ENCODE peak calls at places on chromosomes 11 and 22, in five cellular contexts. Z is heart right ventricle, J is mucosa of descending colon, A is lung, P is right atrium auricular region. M is an unnamed sample.

GRCh38 chr22:35352214-35353111 is 28.4 kb upstream of the HMOX1 start:
- DNase-seq in Z (peak; percentile 62), J (peak; percentile 59), A (peak; percentile 62), P (peak; percentile 79), M (no peak)

GRCh38 chr11:44271286-44271685 is 38.7 kb downstream of the ALX4 start:
- DNase-seq in Z (no peak), J (no peak), A (no peak), P (no peak), M (no peak)

GRCh38 chr11:134349109-134349801 is 17.5 kb downstream of the GLB1L2 start:
- DNase-seq in Z (no peak), J (no peak), A (no peak), P (no peak), M (no peak)

GRCh38 chr11:78330361-78330760 is 87.3 kb downstream of the GAB2 start:
- DNase-seq in Z (no peak), J (no peak), A (no peak), P (no peak), M (no peak)

GRCh38 chr11:112784323-112785073 is 176.7 kb upstream of the NCAM1 start:
- DNase-seq in Z (peak; percentile 68), J (peak; percentile 18), A (no peak), P (peak; percentile 74), M (no peak)

GRCh38 chr11:16170448-16170847 is 185.9 kb downstream of the SOX6 start:
- DNase-seq in Z (no peak), J (no peak), A (no peak), P (no peak), M (no peak)

GRCh38 chr11:120326845-120327281 is 1.8 kb downstream of the TLCD5 start:
- DNase-seq in Z (no peak), J (no peak), A (no peak), P (no peak), M (no peak)

GRCh38 chr11:87035976-87036583 is 1.7 kb upstream of the TMEM135 start:
- DNase-seq in Z (no peak), J (no peak), A (no peak), P (no peak), M (no peak)

GRCh38 chr11:112367453-112367852 is 106.8 kb upstream of the PLET1 start:
- DNase-seq in Z (no peak), J (no peak), A (no peak), P (no peak), M (peak; percentile 32)

GRCh38 chr11:19474954-19475811 is 234.4 kb upstream of the E2F8 start:
- DNase-seq in Z (no peak), J (no peak), A (no peak), P (no peak), M (no peak)

GRCh38 chr11:1382831-1383607 is 6.7 kb upstream of the BRSK2 start:
- DNase-seq in Z (peak; percentile 80), J (peak; percentile 76), A (peak; percentile 73), P (peak; percentile 92), M (no peak)

GRCh38 chr11:100830295-100830694 is 143.2 kb downstream of the ARHGAP42 start:
- DNase-seq in Z (no peak), J (no peak), A (no peak), P (no peak), M (no peak)

GRCh38 chr11:6817668-6818067 is 18.2 kb upstream of the OR6A2 start:
- DNase-seq in Z (no peak), J (no peak), A (no peak), P (no peak), M (no peak)

GRCh38 chr11:102390667-102391449 is 43.8 kb downstream of the BIRC2 start:
- DNase-seq in Z (peak; percentile 57), J (peak; percentile 76), A (peak; percentile 62), P (no peak), M (no peak)

GRCh38 chr11:66749091-66749490 is 20.1 kb upstream of the SPTBN2 start:
- DNase-seq in Z (no peak), J (no peak), A (peak; percentile 65), P (no peak), M (no peak)

GRCh38 chr11:126564588-126564987 is 209.1 kb downstream of the ST3GAL4 start:
- DNase-seq in Z (no peak), J (no peak), A (no peak), P (no peak), M (no peak)

GRCh38 chr22:50274311-50274710 is 4.1 kb upstream of the MAPK11 start:
- DNase-seq in Z (peak; percentile 57), J (peak; percentile 72), A (no peak), P (peak; percentile 68), M (no peak)

GRCh38 chr22:45397806-45398205 is 15.6 kb downstream of the SMC1B start:
- DNase-seq in Z (no peak), J (no peak), A (no peak), P (no peak), M (no peak)
- TF ChIP-seq CTCF in Z (no peak), J (no peak), A (no peak), P (no peak), M (no peak)

DNA sequence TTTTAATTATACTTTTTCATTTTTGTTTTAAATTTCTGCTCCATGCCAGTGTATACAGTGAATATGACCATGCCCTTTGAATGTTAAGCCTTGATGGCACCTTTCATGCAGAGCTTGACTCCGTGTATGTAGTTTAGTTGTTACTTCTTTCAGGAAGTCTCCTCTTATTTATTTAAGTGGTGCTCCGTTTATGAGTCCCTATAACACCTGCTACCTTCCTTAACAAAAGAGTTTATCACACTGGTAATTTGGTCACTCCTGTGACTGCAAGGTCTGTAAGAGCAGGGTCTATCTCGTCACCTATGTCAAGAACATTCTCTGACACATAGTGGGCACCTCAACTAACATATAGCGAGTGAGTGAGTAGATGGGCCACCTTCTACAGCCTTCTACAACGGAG is 152.5 kb downstream of the CCDC34 start:
- DNase-seq in Z (no peak), J (no peak), A (no peak), P (no peak), M (no peak)
- H3K4me3 ChIP-seq in Z (no peak overlapping the region), J (no peak overlapping the region), A (no peak overlapping the region), P (no peak overlapping the region), M (no peak overlapping the region)

GRCh38 chr22:46679711-46680269 is 58.3 kb downstream of the CERK start:
- DNase-seq in Z (no peak), J (no peak), A (no peak), P (no peak), M (no peak)

GRCh38 chr22:46682011-46682731 is 55.9 kb downstream of the CERK start:
- DNase-seq in Z (no peak), J (no peak), A (no peak), P (no peak), M (no peak)

GRCh38 chr22:46678785-46679700 is 58.9 kb downstream of the GRAMD4 start:
- DNase-seq in Z (no peak), J (no peak), A (no peak), P (no peak), M (no peak)

GRCh38 chr22:46678003-46678657 is 57.9 kb downstream of the GRAMD4 start:
- DNase-seq in Z (no peak), J (no peak), A (no peak), P (no peak), M (no peak)

GRCh38 chr22:46681010-46681409 is 57.0 kb downstream of the CERK start:
- DNase-seq in Z (no peak), J (no peak), A (no peak), P (no peak), M (no peak)
- TF ChIP-seq CTCF in Z (no peak), J (peak; percentile 20), A (no peak), P (peak; percentile 46), M (no peak)

DNA sequence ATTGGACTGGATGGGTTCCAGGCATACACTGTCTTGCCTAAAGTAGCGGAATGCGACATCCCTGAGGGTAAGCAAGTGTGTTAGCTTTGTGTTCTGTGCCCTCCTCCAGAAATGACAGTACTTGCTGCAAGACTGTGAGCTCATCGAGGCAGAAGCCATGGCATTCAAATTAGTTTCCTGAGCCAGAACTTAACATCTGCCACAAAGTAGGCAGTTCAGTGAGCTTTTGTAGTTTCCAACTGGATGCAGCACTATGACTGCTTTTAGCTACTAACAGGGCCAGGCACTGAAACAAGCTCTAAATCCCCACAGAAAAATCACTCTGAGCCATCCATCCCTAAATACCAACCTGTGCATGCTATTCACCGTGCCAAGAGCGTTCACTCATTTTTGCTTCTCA is 1.2 kb upstream of the FAR1 start:
- DNase-seq in Z (no peak), J (no peak), A (no peak), P (no peak), M (no peak)
- H3K4me3 ChIP-seq in Z (peak overlapping the region; percentile 98), J (no peak overlapping the region), A (no peak overlapping the region), P (peak overlapping the region; percentile 98), M (no peak overlapping the region)

GRCh38 chr11:20874358-20874757 is 205.0 kb downstream of the NELL1 start:
- DNase-seq in Z (no peak), J (no peak), A (no peak), P (no peak), M (no peak)
- TF ChIP-seq CTCF in Z (no peak), J (no peak), A (no peak), P (no peak), M (no peak)

DNA sequence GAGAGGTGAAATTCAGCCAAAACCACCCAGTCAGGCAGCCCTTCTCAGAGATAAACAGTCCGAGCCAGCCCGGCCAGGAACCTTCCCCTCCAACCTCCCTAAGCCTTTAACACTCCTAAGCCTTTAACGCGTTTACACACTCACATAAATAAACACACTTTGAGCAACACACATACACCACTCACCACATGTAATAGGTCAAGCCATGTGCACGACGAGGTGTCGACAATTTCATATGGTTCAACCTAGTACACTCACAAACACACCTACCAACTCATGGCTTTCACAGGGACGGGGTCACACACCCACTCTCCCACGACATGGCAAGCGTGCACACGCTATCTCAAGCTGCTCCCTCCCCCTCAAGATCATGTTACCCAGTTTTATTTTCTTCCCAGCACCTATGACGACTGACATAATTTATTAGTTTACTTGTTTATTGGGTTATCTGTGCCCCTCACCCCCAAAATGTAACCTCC is 15.5 kb downstream of the SLC43A1 start:
- DNase-seq in Z (no peak), J (no peak), A (no peak), P (no peak), M (no peak)
- H3K4me3 ChIP-seq in Z (peak overlapping the region; percentile 35), J (no peak overlapping the region), A (no peak overlapping the region), P (peak overlapping the region; percentile 39), M (peak overlapping the region; percentile 34)

DNA sequence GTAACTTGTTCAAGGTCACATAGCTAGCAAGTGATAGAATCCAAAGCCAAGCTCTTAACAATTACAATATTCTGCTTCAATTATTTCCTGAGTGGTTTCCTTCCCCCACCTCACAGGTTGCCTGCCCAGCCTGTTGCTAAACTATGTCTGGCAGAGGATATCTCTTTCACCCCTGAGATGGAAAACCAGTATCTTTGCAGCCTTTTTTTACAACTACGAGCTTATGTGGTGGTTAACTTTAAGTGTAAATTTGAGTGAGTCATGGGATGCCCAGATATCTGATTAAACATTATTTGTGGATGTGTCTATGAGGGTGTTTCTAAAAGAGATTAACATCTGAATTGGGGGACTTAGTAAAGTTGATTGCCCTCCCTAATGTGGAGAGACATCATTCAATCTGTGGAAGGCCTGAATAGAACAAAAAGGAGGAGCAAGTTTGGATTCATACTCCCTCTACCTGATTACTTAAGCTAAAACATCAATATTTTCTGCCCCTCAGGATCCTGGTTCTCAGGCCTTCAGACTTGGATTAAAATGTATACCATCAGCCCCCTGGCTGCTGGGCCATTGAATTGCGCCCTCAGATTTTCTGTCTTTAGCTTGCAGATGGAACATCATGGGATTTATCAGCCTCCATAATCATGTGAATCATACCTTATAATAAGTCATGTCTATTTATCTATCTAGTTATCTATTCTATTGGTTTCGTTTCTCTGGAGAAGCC is 911.9 kb downstream of the METTL15 start:
- DNase-seq in Z (no peak), J (no peak), A (no peak), P (no peak), M (no peak)
- TF ChIP-seq CTCF in Z (no peak), J (no peak), A (no peak), P (peak; percentile 19), M (no peak)

GRCh38 chr11:121473064-121473777 is 20.5 kb upstream of the SORL1-AS1 start:
- DNase-seq in Z (no peak), J (no peak), A (no peak), P (no peak), M (no peak)
- H3K4me3 ChIP-seq in Z (no peak overlapping the region), J (no peak overlapping the region), A (no peak overlapping the region), P (no peak overlapping the region), M (no peak overlapping the region)

M was measured in vagina.